ENCODE peak calls at places on chromosomes 11 and 22, in ten cellular contexts. N is right lobe of liver, I is K562, U is heart left ventricle, K is A549, Z is gastrocnemius medialis, M is IMR-90, L is HCT116, Y is body of pancreas, Q is HepG2. O is an unnamed sample. For H3K4me1, the result is how much of the 10 kb centered on the place peaks cover.

GRCh38 chr11:1947592-1948237 is 583 bp downstream of the MRPL23 start:
- ATAC-seq in Q (peak), L (peak), N (peak), I (peak), U (peak), Z (peak), Y (peak), M (peak), K (no peak), O (peak)

GRCh38 chr22:19723165-19723989 is at the start of gene GP1BB:
- ATAC-seq in L (peak), I (peak), U (peak), Z (no peak), Q (peak), K (peak), Y (peak), M (peak), N (peak), O (no peak)

GRCh38 chr22:44942979-44943700 is 66.7 kb downstream of the PHF21B start:
- ATAC-seq in N (no peak), Q (no peak), L (no peak), U (no peak), Z (no peak), M (no peak), I (no peak), K (no peak), Y (no peak), O (no peak)

GRCh38 chr22:19798825-19799224 is 38.2 kb downstream of the TBX1 start:
- ATAC-seq in U (no peak), I (peak), Y (no peak), L (no peak), Q (peak), M (no peak), N (no peak), Z (peak), K (no peak), O (no peak)

GRCh38 chr11:113147249-113147648 is 167.1 kb upstream of the TTC12 start:
- ATAC-seq in U (peak), K (no peak), M (no peak), I (no peak), Y (no peak), N (no peak), Q (no peak), Z (no peak), L (no peak), O (no peak)

GRCh38 chr11:71329165-71329510 is 76.8 kb upstream of the SHANK2 start:
- ATAC-seq in U (no peak), K (no peak), Y (no peak), M (no peak), I (no peak), Q (no peak), N (no peak), L (peak), Z (no peak), O (no peak)

GRCh38 chr11:34263462-34264186 is 94.2 kb downstream of the ABTB2 start:
- ATAC-seq in K (peak), U (peak), Z (peak), Q (peak), M (no peak), N (peak), Y (peak), L (peak), I (no peak), O (peak)

GRCh38 chr11:131457163-131457562 is 86.7 kb downstream of the NTM start:
- ATAC-seq in I (no peak), Y (no peak), L (no peak), K (no peak), N (no peak), Z (no peak), U (no peak), M (no peak), Q (no peak), O (no peak)

GRCh38 chr11:60482361-60482760 is 10.2 kb upstream of the MS4A12 start:
- ATAC-seq in K (no peak), Z (no peak), M (no peak), Y (no peak), Q (no peak), L (no peak), U (no peak), I (peak), N (peak), O (no peak)

GRCh38 chr11:134471341-134472187 is 59.5 kb upstream of the B3GAT1 start:
- ATAC-seq in L (no peak), Y (no peak), Q (no peak), Z (no peak), N (no peak), I (no peak), M (no peak), U (no peak), K (no peak), O (no peak)

GRCh38 chr11:108872781-108873291 is 208.0 kb downstream of the DDX10 start:
- ATAC-seq in L (peak), K (no peak), Y (no peak), I (no peak), Z (no peak), N (no peak), M (no peak), Q (no peak), U (no peak), O (no peak)

GRCh38 chr11:93766504-93766903 is 17.6 kb upstream of the MED17 start:
- ATAC-seq in U (no peak), Q (no peak), L (no peak), I (no peak), Z (no peak), Y (peak), M (no peak), K (no peak), N (no peak), O (no peak)

GRCh38 chr11:9057032-9057431 is 34.4 kb downstream of the SCUBE2 start:
- ATAC-seq in U (peak), Y (no peak), K (no peak), I (no peak), Q (no peak), M (no peak), L (no peak), Z (no peak), N (no peak), O (peak)

GRCh38 chr11:75759832-75760231 is 8.7 kb upstream of the DGAT2 start:
- ATAC-seq in M (no peak), N (no peak), Z (no peak), Q (peak), K (no peak), U (no peak), L (no peak), Y (no peak), I (no peak), O (no peak)

GRCh38 chr22:49359061-49359460 is 468.6 kb downstream of the BRD1 start:
- ATAC-seq in M (no peak), I (no peak), L (no peak), Q (no peak), N (no peak), Y (no peak), K (no peak), U (no peak), Z (no peak), O (no peak)

GRCh38 chr11:102813484-102813883 is 15.5 kb upstream of the MMP1 start:
- ATAC-seq in Y (no peak), Q (no peak), M (no peak), Z (no peak), L (no peak), N (no peak), U (no peak), K (no peak), I (no peak), O (no peak)

GRCh38 chr11:104841185-104841584 is 57.1 kb downstream of the CASP12 start:
- ATAC-seq in U (no peak), Y (no peak), Q (no peak), M (no peak), K (no peak), L (no peak), I (no peak), N (no peak), Z (no peak), O (no peak)

GRCh38 chr11:12053606-12054361 is 45.4 kb upstream of the DKK3 start:
- ATAC-seq in K (no peak), U (peak), Z (peak), I (no peak), M (peak), Q (no peak), Y (no peak), L (no peak), N (peak), O (peak)

GRCh38 chr22:24140357-24140756 is 40.9 kb upstream of the SUSD2 start:
- ATAC-seq in K (no peak), Y (no peak), Q (no peak), L (peak), U (peak), M (peak), N (peak), I (no peak), Z (no peak), O (peak)

GRCh38 chr11:77374108-77374507 is 72.6 kb upstream of the GDPD4 start:
- ATAC-seq in Y (no peak), Q (no peak), Z (no peak), I (no peak), M (peak), K (no peak), U (no peak), N (no peak), L (peak), O (no peak)

GRCh38 chr11:17648528-17648927 is 70.8 kb upstream of the MYOD1 start:
- ATAC-seq in I (no peak), U (no peak), Q (no peak), N (no peak), Y (no peak), M (no peak), Z (peak), K (no peak), L (no peak), O (no peak)

GRCh38 chr11:13837286-13837685 is 125.2 kb upstream of the SPON1 start:
- ATAC-seq in N (no peak), L (peak), I (no peak), K (no peak), U (no peak), Q (no peak), Y (no peak), M (no peak), Z (no peak), O (no peak)

GRCh38 chr11:32448232-32448631 is 12.9 kb upstream of the WT1 start:
- ATAC-seq in L (peak), I (peak), M (no peak), Y (no peak), K (peak), N (no peak), U (no peak), Q (peak), Z (no peak), O (no peak)

GRCh38 chr11:119352857-119353260 is 6.4 kb upstream of the MFRP start:
- ATAC-seq in K (no peak), U (peak), Y (peak), Q (peak), I (no peak), L (no peak), Z (no peak), M (no peak), N (peak), O (peak)

GRCh38 chr11:110131386-110132123 is 38.4 kb downstream of the ZC3H12C start:
- ATAC-seq in I (no peak), Q (no peak), U (no peak), K (no peak), M (no peak), Y (no peak), N (no peak), L (no peak), Z (no peak), O (no peak)

GRCh38 chr11:93648168-93648567 is 13.3 kb upstream of the CEP295 start:
- ATAC-seq in N (peak), I (peak), U (no peak), L (peak), Q (peak), K (peak), Y (no peak), Z (no peak), M (peak), O (no peak)

GRCh38 chr11:65584723-65585171 is 8.9 kb downstream of the EHBP1L1 start:
- ATAC-seq in Q (no peak), U (no peak), I (no peak), Z (no peak), N (no peak), Y (peak), L (no peak), K (no peak), M (no peak), O (no peak)

GRCh38 chr11:85699957-85700741 is 14.2 kb upstream of the CCDC89 start:
- ATAC-seq in N (peak), L (no peak), I (no peak), Y (no peak), Q (no peak), U (no peak), M (no peak), Z (no peak), K (no peak), O (no peak)

GRCh38 chr11:126062679-126063509 is at the start of gene CDON:
- ATAC-seq in K (peak), L (peak), Q (peak), U (peak), M (peak), N (peak), Y (peak), Z (peak), I (peak), O (peak)

GRCh38 chr22:50238755-50239154 is 6.1 kb downstream of the TUBGCP6 start:
- ATAC-seq in Z (no peak), K (no peak), I (no peak), L (no peak), M (no peak), Y (no peak), U (no peak), Q (no peak), N (no peak), O (no peak)

GRCh38 chr11:6196396-6196795 is 2.6 kb upstream of the OR52W1 start:
- ATAC-seq in N (no peak), U (no peak), Z (no peak), Y (no peak), L (no peak), K (no peak), I (no peak), Q (no peak), M (no peak), O (no peak)

GRCh38 chr11:65961267-65962135 is at the start of gene SART1:
- ATAC-seq in Y (peak), Z (peak), U (peak), Q (peak), K (peak), L (peak), N (peak), M (peak), I (peak), O (peak)

GRCh38 chr11:20668844-20669832 is at the start of gene NELL1:
- ATAC-seq in U (no peak), I (no peak), Y (no peak), Q (peak), L (no peak), M (no peak), Z (no peak), N (no peak), K (no peak), O (peak)

GRCh38 chr11:74550991-74551753 is 41.2 kb upstream of the POLD3 start:
- ATAC-seq in N (peak), M (no peak), K (peak), Q (no peak), U (no peak), I (no peak), L (no peak), Z (no peak), Y (peak), O (no peak)

GRCh38 chr11:73349633-73350032 is 26.6 kb upstream of the RELT start:
- ATAC-seq in Y (no peak), I (no peak), K (no peak), U (peak), N (no peak), Q (no peak), L (no peak), M (no peak), Z (no peak), O (no peak)

GRCh38 chr22:23897320-23897719 is 3.1 kb downstream of the MIF start:
- ATAC-seq in I (no peak), L (no peak), N (no peak), Z (no peak), K (no peak), U (no peak), Q (no peak), M (no peak), Y (no peak), O (no peak)

GRCh38 chr11:128963744-128964340 is 21.2 kb upstream of the TP53AIP1 start:
- ATAC-seq in Q (no peak), M (no peak), U (no peak), L (no peak), Z (no peak), N (no peak), Y (no peak), K (no peak), I (no peak), O (no peak)

GRCh38 chr22:32255217-32255616 is at the start of gene SLC5A4:
- ATAC-seq in K (no peak), Y (no peak), U (no peak), N (no peak), I (no peak), Q (no peak), Z (no peak), L (no peak), M (no peak), O (no peak)

DNA sequence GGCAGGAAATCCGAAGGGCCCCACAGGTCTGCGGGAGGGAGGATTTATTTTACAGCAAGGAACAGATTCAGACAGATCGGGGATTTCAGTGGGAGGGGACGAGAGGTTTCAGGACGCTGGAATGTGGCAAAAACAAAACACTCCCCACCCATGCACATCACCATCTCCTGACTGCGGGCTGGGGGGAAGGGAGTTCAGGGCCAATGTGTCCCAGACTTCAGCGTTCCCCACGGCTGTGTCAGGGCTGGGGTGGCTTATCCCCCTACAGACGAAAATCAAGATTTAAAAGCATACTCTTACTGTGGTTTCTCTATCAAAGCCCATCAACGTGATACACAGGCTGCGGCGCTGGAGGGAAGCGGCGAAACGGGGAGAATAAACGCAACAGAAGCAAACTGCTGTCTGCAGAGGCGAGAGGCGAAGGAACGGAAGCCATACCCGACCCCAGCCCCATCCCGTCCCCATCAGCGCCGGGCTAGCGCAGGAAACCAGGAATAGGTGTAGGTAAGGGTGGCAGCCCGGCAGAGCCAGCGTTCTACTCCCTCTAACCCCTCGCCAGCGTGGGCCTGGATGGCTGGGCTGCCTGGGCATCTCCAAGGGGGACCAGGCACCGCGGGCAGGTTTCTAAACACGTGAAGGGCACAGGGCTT is 2.7 kb downstream of the TENM4 start:
- ATAC-seq in Z (peak), M (peak), I (no peak), K (no peak), N (no peak), U (peak), Y (no peak), L (no peak), Q (no peak), O (peak)
- TF ChIP-seq POLR2A in Z (no peak), M (no peak), I (no peak), K (no peak), N (no peak), U (no peak), Y (no peak), L (no peak), Q (no peak), O (no peak)

DNA sequence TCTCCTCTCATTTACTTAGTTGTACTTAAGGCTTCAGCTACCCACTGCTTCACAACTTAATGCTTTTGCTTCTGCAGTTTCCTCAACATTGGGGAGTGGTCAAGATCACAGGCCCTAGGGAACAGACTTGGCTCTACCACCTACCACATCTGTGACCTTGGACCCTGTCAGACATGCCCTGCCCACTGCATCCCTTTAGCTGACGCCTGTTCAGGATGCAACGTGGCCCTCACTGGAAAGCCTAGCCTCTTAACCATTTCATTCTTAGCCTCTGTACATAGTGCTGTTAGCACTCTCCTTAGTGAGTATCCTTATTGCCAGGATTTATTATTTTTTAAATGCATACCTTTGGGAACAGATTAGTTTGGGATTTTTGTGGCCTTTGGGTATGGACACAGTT is 34.4 kb downstream of the TNRC6B start:
- ATAC-seq in N (peak), Y (no peak), U (peak), Q (peak), Z (no peak), I (no peak), L (no peak), K (no peak), M (no peak), O (peak)
- H3K4me1 ChIP-seq in N (under half), Y (under half), U (under half), Q (under half), Z (half or more), I (under half), L (under half), K (under half), M (under half), O (under half)

GRCh38 chr11:90134420-90135003 is at the start of gene NAALAD2:
- ATAC-seq in U (peak), N (peak), L (no peak), Z (peak), Q (peak), I (peak), K (peak), M (peak), Y (peak), O (peak)
- TF ChIP-seq POLR2A in U (no peak), N (no peak), L (no peak), Z (no peak), Q (no peak), I (no peak), K (no peak), M (no peak), Y (peak), O (no peak)

DNA sequence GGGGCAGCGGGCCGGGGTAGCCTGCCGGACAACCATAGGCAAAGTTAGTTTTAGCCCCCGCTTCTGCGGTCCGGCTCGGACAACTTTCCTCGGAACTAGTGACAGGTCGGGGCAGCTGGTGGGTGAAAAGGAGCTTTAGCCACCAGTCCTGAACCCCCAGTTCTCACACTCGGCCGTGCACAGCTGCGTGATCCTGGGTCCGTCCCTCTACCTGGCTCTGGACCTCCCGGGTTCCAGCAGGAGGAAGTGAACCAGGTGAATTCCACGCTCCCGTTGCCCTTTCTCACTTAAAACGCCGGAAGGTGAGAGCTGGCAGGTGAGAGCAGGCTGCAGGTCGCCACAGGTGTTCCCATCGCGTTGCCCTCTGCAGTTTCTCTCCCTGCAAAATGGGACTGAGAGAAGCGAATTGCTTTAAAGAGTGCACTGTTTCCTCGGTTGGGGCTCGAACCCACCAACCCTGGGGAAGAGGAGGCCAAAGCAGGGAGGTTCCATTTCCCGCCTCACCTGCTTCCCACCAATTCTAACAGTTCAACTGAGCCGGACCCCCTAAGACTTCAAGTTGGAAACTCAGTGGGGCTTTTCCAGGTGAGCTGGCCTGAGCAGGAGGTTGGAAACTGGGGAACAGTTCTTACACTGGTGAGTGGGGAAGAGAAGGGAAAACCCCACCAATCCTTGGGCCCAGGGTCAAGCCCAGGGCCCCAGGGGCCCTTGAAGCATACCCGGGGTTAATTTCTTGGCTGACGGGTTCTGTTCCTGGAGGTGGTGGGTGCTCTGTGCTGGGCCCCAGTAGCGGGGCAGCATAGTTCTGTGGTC is 489 bp downstream of the CD82 start:
- ATAC-seq in M (no peak), L (no peak), K (peak), Z (no peak), I (no peak), Q (no peak), Y (peak), N (no peak), U (no peak), O (no peak)
- H3K4me1 ChIP-seq in M (half or more), L (under half), K (under half), Z (under half), I (under half), Q (under half), Y (under half), N (under half), U (under half), O (under half)

GRCh38 chr22:33921576-33922181 is 1.4 kb upstream of the LARGE1 start:
- ATAC-seq in U (peak), M (peak), N (peak), I (no peak), Z (peak), Y (no peak), Q (peak), L (no peak), K (peak), O (peak)
- TF ChIP-seq POLR2A in U (no peak), M (no peak), N (no peak), I (no peak), Z (no peak), Y (no peak), Q (no peak), L (no peak), K (no peak), O (no peak)

DNA sequence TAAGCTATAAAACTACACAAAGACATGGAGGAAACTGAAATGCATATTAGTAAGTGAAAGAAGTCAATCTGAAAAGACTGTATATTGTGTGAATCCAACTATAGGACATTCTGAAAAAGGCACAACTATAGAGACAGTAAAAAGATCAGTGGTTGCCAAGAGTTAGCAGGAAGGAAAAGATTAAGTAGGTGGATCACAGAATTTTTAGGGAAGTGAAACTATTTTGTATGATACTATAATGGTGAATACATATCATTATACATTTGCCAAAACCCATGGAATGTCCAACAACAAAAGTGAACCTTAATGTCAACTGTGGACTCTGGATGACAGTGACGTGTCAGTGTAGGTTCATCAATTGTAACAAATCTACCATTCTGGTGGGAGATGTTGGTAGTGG is 443.1 kb downstream of the INSC start:
- ATAC-seq in Z (no peak), U (no peak), M (no peak), N (no peak), Y (no peak), I (no peak), L (no peak), K (no peak), Q (no peak), O (no peak)
- H3K4me1 ChIP-seq in Z (under half), U (under half), M (under half), N (under half), Y (under half), I (under half), L (under half), K (under half), Q (under half), O (under half)

O was measured in gastroesophageal sphincter.